ENCODE peak calls at places on chromosomes 16 and 17, in eight cellular contexts. One of them, this sample, is unnamed.

GRCh38 chr17:48111937-48112241 is 4.3 kb downstream of the SNX11 start:
- DNase-seq in fibroblast of lung: no peak
- DNase-seq in CD8-positive, alpha-beta T cell: no peak
- DNase-seq in fibroblast of pulmonary artery: no peak
- DNase-seq in stomach: no peak
- DNase-seq in testis: no peak
- DNase-seq in astrocyte of the spinal cord: no peak
- DNase-seq in astrocyte of the cerebellum: no peak
- DNase-seq in this sample: no peak

GRCh38 chr16:82177555-82177954 is 7.5 kb upstream of the MPHOSPH6 start:
- DNase-seq in CD8-positive, alpha-beta T cell: no peak
- DNase-seq in astrocyte of the spinal cord: no peak
- DNase-seq in fibroblast of pulmonary artery: no peak
- DNase-seq in testis: no peak
- DNase-seq in stomach: no peak
- DNase-seq in fibroblast of lung: no peak
- DNase-seq in astrocyte of the cerebellum: no peak
- DNase-seq in this sample: no peak

GRCh38 chr16:83470406-83470805 is 337.4 kb upstream of the HSBP1 start:
- DNase-seq in stomach: no peak
- DNase-seq in fibroblast of pulmonary artery: peak
- DNase-seq in fibroblast of lung: no peak
- DNase-seq in astrocyte of the spinal cord: peak
- DNase-seq in CD8-positive, alpha-beta T cell: no peak
- DNase-seq in astrocyte of the cerebellum: peak
- DNase-seq in testis: no peak
- DNase-seq in this sample: no peak

GRCh38 chr17:43517161-43517560 is 29.0 kb downstream of the ETV4 start:
- DNase-seq in CD8-positive, alpha-beta T cell: no peak
- DNase-seq in fibroblast of lung: no peak
- DNase-seq in testis: no peak
- DNase-seq in fibroblast of pulmonary artery: peak
- DNase-seq in stomach: no peak
- DNase-seq in astrocyte of the cerebellum: no peak
- DNase-seq in astrocyte of the spinal cord: no peak
- DNase-seq in this sample: no peak

GRCh38 chr16:50274771-50275415 is 8.5 kb downstream of the ADCY7 start:
- DNase-seq in fibroblast of lung: no peak
- DNase-seq in stomach: no peak
- DNase-seq in astrocyte of the cerebellum: no peak
- DNase-seq in testis: no peak
- DNase-seq in astrocyte of the spinal cord: no peak
- DNase-seq in fibroblast of pulmonary artery: no peak
- DNase-seq in CD8-positive, alpha-beta T cell: no peak
- DNase-seq in this sample: no peak

GRCh38 chr17:73950515-73950914 is 253.0 kb upstream of the RPL38 start:
- DNase-seq in fibroblast of pulmonary artery: no peak
- DNase-seq in astrocyte of the cerebellum: no peak
- DNase-seq in CD8-positive, alpha-beta T cell: no peak
- DNase-seq in stomach: peak
- DNase-seq in fibroblast of lung: no peak
- DNase-seq in astrocyte of the spinal cord: no peak
- DNase-seq in testis: no peak
- DNase-seq in this sample: no peak

GRCh38 chr17:7560172-7561027 is 1.3 kb upstream of the SENP3 start:
- DNase-seq in testis: peak
- DNase-seq in CD8-positive, alpha-beta T cell: no peak
- DNase-seq in astrocyte of the cerebellum: no peak
- DNase-seq in fibroblast of lung: peak
- DNase-seq in stomach: peak
- DNase-seq in fibroblast of pulmonary artery: peak
- DNase-seq in astrocyte of the spinal cord: peak
- DNase-seq in this sample: peak

GRCh38 chr17:8552582-8553320 is 77.8 kb downstream of the MYH10 start:
- DNase-seq in fibroblast of lung: no peak
- DNase-seq in astrocyte of the spinal cord: no peak
- DNase-seq in astrocyte of the cerebellum: no peak
- DNase-seq in stomach: no peak
- DNase-seq in fibroblast of pulmonary artery: peak
- DNase-seq in testis: no peak
- DNase-seq in CD8-positive, alpha-beta T cell: no peak
- DNase-seq in this sample: peak

GRCh38 chr16:34078697-34079096 is 619.3 kb downstream of the TP53TG3F start:
- DNase-seq in astrocyte of the spinal cord: peak
- DNase-seq in fibroblast of pulmonary artery: no peak
- DNase-seq in testis: no peak
- DNase-seq in CD8-positive, alpha-beta T cell: no peak
- DNase-seq in astrocyte of the cerebellum: no peak
- DNase-seq in fibroblast of lung: peak
- DNase-seq in stomach: no peak
- DNase-seq in this sample: peak

GRCh38 chr16:67333315-67333714 is 6.7 kb downstream of the LRRC36 start:
- DNase-seq in testis: no peak
- DNase-seq in CD8-positive, alpha-beta T cell: no peak
- DNase-seq in astrocyte of the spinal cord: no peak
- DNase-seq in fibroblast of pulmonary artery: no peak
- DNase-seq in fibroblast of lung: no peak
- DNase-seq in stomach: no peak
- DNase-seq in astrocyte of the cerebellum: no peak
- DNase-seq in this sample: no peak

GRCh38 chr16:29811896-29812665 is at the start of gene PRRT2:
- DNase-seq in CD8-positive, alpha-beta T cell: no peak
- DNase-seq in fibroblast of pulmonary artery: peak
- DNase-seq in stomach: no peak
- DNase-seq in fibroblast of lung: no peak
- DNase-seq in astrocyte of the spinal cord: peak
- DNase-seq in astrocyte of the cerebellum: no peak
- DNase-seq in testis: peak
- DNase-seq in this sample: peak

GRCh38 chr16:30335598-30336474 is 19.3 kb downstream of the CD2BP2 start:
- DNase-seq in CD8-positive, alpha-beta T cell: no peak
- DNase-seq in stomach: no peak
- DNase-seq in astrocyte of the cerebellum: no peak
- DNase-seq in testis: peak
- DNase-seq in fibroblast of lung: peak
- DNase-seq in astrocyte of the spinal cord: no peak
- DNase-seq in fibroblast of pulmonary artery: peak
- DNase-seq in this sample: peak

GRCh38 chr16:85029413-85029794 is 1.8 kb downstream of the KIAA0513 start:
- DNase-seq in testis: peak
- DNase-seq in stomach: no peak
- DNase-seq in astrocyte of the spinal cord: peak
- DNase-seq in CD8-positive, alpha-beta T cell: no peak
- DNase-seq in fibroblast of lung: peak
- DNase-seq in astrocyte of the cerebellum: no peak
- DNase-seq in fibroblast of pulmonary artery: no peak
- DNase-seq in this sample: peak

GRCh38 chr17:40550608-40551007 is 14.7 kb downstream of the CCR7 start:
- DNase-seq in astrocyte of the spinal cord: peak
- DNase-seq in fibroblast of pulmonary artery: peak
- DNase-seq in testis: peak
- DNase-seq in CD8-positive, alpha-beta T cell: no peak
- DNase-seq in astrocyte of the cerebellum: no peak
- DNase-seq in stomach: peak
- DNase-seq in fibroblast of lung: peak
- DNase-seq in this sample: peak

GRCh38 chr17:34675605-34676004 is 96.2 kb downstream of the TMEM132E start:
- DNase-seq in CD8-positive, alpha-beta T cell: no peak
- DNase-seq in fibroblast of pulmonary artery: no peak
- DNase-seq in fibroblast of lung: no peak
- DNase-seq in astrocyte of the cerebellum: no peak
- DNase-seq in stomach: no peak
- DNase-seq in testis: no peak
- DNase-seq in astrocyte of the spinal cord: no peak
- DNase-seq in this sample: no peak

GRCh38 chr17:41539071-41539492 is 11.0 kb upstream of the KRT19 start:
- DNase-seq in fibroblast of lung: no peak
- DNase-seq in astrocyte of the spinal cord: no peak
- DNase-seq in CD8-positive, alpha-beta T cell: no peak
- DNase-seq in testis: no peak
- DNase-seq in astrocyte of the cerebellum: no peak
- DNase-seq in fibroblast of pulmonary artery: no peak
- DNase-seq in stomach: no peak
- DNase-seq in this sample: no peak

GRCh38 chr17:48613862-48614694 is 1.0 kb downstream of the HOXB8 start:
- DNase-seq in astrocyte of the spinal cord: peak
- DNase-seq in fibroblast of lung: no peak
- DNase-seq in astrocyte of the cerebellum: no peak
- DNase-seq in testis: no peak
- DNase-seq in CD8-positive, alpha-beta T cell: no peak
- DNase-seq in stomach: no peak
- DNase-seq in fibroblast of pulmonary artery: no peak
- DNase-seq in this sample: no peak

DNA sequence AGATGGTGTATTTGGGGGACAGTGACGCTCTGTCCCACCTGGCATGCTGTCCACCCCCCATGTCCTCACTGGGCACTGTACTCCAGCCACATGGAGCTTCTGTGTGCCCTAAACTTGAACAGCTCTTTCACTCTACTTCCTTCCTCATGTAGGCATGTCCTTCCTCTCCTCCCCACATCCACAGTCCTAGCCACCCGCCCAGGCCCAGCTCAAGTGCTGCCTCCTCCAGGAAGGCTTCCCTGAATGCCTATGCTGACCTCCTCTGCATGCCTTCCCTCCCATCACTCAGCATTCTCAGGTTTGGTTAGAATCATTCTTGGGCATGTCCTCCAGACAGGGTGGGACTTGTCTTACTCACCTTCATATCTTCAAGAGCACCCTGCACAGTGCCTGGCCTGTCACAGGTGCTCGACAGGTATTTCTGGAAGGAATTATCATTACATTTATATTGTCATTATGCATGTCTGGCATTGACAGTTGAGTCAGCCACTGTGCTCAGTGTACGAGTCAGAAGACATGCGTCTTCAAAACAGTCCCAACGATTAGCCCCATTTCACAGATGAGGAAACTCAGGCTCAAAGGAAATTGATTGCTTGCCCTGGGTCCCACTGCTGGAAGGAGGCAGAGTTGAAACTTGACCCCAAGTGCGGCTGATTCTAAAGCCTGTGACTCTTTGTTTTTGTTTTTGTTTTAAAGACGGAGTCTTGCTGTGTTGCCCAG is 42.1 kb upstream of the TOB1 start:
- DNase-seq in astrocyte of the spinal cord: no peak
- DNase-seq in fibroblast of lung: no peak
- DNase-seq in fibroblast of pulmonary artery: no peak
- DNase-seq in CD8-positive, alpha-beta T cell: no peak
- DNase-seq in testis: no peak
- DNase-seq in stomach: no peak
- DNase-seq in astrocyte of the cerebellum: no peak
- DNase-seq in this sample: no peak
- H3K4me3 ChIP-seq in astrocyte of the spinal cord: no peak
- H3K4me3 ChIP-seq in fibroblast of lung: no peak
- H3K4me3 ChIP-seq in fibroblast of pulmonary artery: no peak
- H3K4me3 ChIP-seq in CD8-positive, alpha-beta T cell: no peak
- H3K4me3 ChIP-seq in testis: no peak
- H3K4me3 ChIP-seq in stomach: no peak
- H3K4me3 ChIP-seq in astrocyte of the cerebellum: no peak
- H3K4me3 ChIP-seq in this sample: no peak

GRCh38 chr17:4341616-4341977 is 24.9 kb downstream of the UBE2G1 start:
- DNase-seq in CD8-positive, alpha-beta T cell: no peak
- DNase-seq in testis: no peak
- DNase-seq in fibroblast of lung: no peak
- DNase-seq in astrocyte of the cerebellum: no peak
- DNase-seq in stomach: no peak
- DNase-seq in astrocyte of the spinal cord: no peak
- DNase-seq in fibroblast of pulmonary artery: no peak
- DNase-seq in this sample: no peak

GRCh38 chr17:4342535-4342934 is 23.9 kb downstream of the UBE2G1 start:
- DNase-seq in fibroblast of pulmonary artery: no peak
- DNase-seq in CD8-positive, alpha-beta T cell: no peak
- DNase-seq in stomach: no peak
- DNase-seq in astrocyte of the spinal cord: no peak
- DNase-seq in astrocyte of the cerebellum: no peak
- DNase-seq in testis: no peak
- DNase-seq in fibroblast of lung: no peak
- DNase-seq in this sample: no peak

GRCh38 chr17:4340914-4341615 is 25.4 kb downstream of the UBE2G1 start:
- DNase-seq in fibroblast of pulmonary artery: no peak
- DNase-seq in stomach: no peak
- DNase-seq in testis: no peak
- DNase-seq in CD8-positive, alpha-beta T cell: no peak
- DNase-seq in astrocyte of the cerebellum: no peak
- DNase-seq in fibroblast of lung: no peak
- DNase-seq in astrocyte of the spinal cord: no peak
- DNase-seq in this sample: peak

GRCh38 chr17:4344926-4345325 is 21.5 kb downstream of the UBE2G1 start:
- DNase-seq in astrocyte of the cerebellum: no peak
- DNase-seq in testis: no peak
- DNase-seq in CD8-positive, alpha-beta T cell: no peak
- DNase-seq in fibroblast of pulmonary artery: no peak
- DNase-seq in stomach: no peak
- DNase-seq in astrocyte of the spinal cord: no peak
- DNase-seq in fibroblast of lung: no peak
- DNase-seq in this sample: no peak

GRCh38 chr17:4345569-4345968 is 20.9 kb downstream of the UBE2G1 start:
- DNase-seq in CD8-positive, alpha-beta T cell: no peak
- DNase-seq in astrocyte of the spinal cord: no peak
- DNase-seq in fibroblast of pulmonary artery: no peak
- DNase-seq in astrocyte of the cerebellum: no peak
- DNase-seq in testis: no peak
- DNase-seq in stomach: no peak
- DNase-seq in fibroblast of lung: no peak
- DNase-seq in this sample: no peak
- H3K4me3 ChIP-seq in CD8-positive, alpha-beta T cell: no peak
- H3K4me3 ChIP-seq in astrocyte of the spinal cord: no peak
- H3K4me3 ChIP-seq in fibroblast of pulmonary artery: no peak
- H3K4me3 ChIP-seq in astrocyte of the cerebellum: no peak
- H3K4me3 ChIP-seq in testis: no peak
- H3K4me3 ChIP-seq in stomach: no peak
- H3K4me3 ChIP-seq in fibroblast of lung: no peak
- H3K4me3 ChIP-seq in this sample: no peak

GRCh38 chr16:4373356-4373908 is 1.8 kb downstream of the VASN start:
- DNase-seq in astrocyte of the cerebellum: no peak
- DNase-seq in astrocyte of the spinal cord: no peak
- DNase-seq in testis: no peak
- DNase-seq in stomach: no peak
- DNase-seq in fibroblast of pulmonary artery: no peak
- DNase-seq in fibroblast of lung: no peak
- DNase-seq in CD8-positive, alpha-beta T cell: no peak
- DNase-seq in this sample: no peak
- H3K4me3 ChIP-seq in astrocyte of the cerebellum: peak
- H3K4me3 ChIP-seq in astrocyte of the spinal cord: peak
- H3K4me3 ChIP-seq in testis: peak
- H3K4me3 ChIP-seq in stomach: peak
- H3K4me3 ChIP-seq in fibroblast of pulmonary artery: peak
- H3K4me3 ChIP-seq in fibroblast of lung: peak
- H3K4me3 ChIP-seq in CD8-positive, alpha-beta T cell: no peak
- H3K4me3 ChIP-seq in this sample: peak

GRCh38 chr17:36972905-36973304 is 24.2 kb downstream of the AATF start:
- DNase-seq in stomach: no peak
- DNase-seq in astrocyte of the cerebellum: no peak
- DNase-seq in testis: no peak
- DNase-seq in fibroblast of lung: no peak
- DNase-seq in fibroblast of pulmonary artery: no peak
- DNase-seq in astrocyte of the spinal cord: no peak
- DNase-seq in CD8-positive, alpha-beta T cell: no peak
- DNase-seq in this sample: no peak
- H3K4me3 ChIP-seq in stomach: no peak
- H3K4me3 ChIP-seq in astrocyte of the cerebellum: no peak
- H3K4me3 ChIP-seq in testis: no peak
- H3K4me3 ChIP-seq in fibroblast of lung: no peak
- H3K4me3 ChIP-seq in fibroblast of pulmonary artery: no peak
- H3K4me3 ChIP-seq in astrocyte of the spinal cord: no peak
- H3K4me3 ChIP-seq in CD8-positive, alpha-beta T cell: no peak
- H3K4me3 ChIP-seq in this sample: no peak